ENCODE peak calls at places on chromosomes 11 and 22, in ten cellular contexts. One of them, this sample, is unnamed.

GRCh38 chr11:62545437-62546243 is 966 bp downstream of the AHNAK start:
- DNase-seq in uterus: peak; percentile 97
- DNase-seq in trophoblast cell: peak; percentile 85
- DNase-seq in CD8-positive, alpha-beta T cell: peak; percentile 40
- DNase-seq in tibial artery: peak; percentile 95
- DNase-seq in kidney: peak; percentile 98
- DNase-seq in colonic mucosa: peak; percentile 98
- DNase-seq in PC-3: peak; percentile 99
- DNase-seq in IMR-90: peak; percentile 93
- DNase-seq in upper lobe of right lung: peak; percentile 95
- DNase-seq in this sample: peak; percentile 93

GRCh38 chr11:33723238-33723881 is 12.9 kb downstream of the CD59 start:
- DNase-seq in trophoblast cell: peak; percentile 94
- DNase-seq in kidney: no peak
- DNase-seq in CD8-positive, alpha-beta T cell: no peak
- DNase-seq in PC-3: peak; percentile 80
- DNase-seq in tibial artery: no peak
- DNase-seq in uterus: no peak
- DNase-seq in colonic mucosa: no peak
- DNase-seq in upper lobe of right lung: no peak
- DNase-seq in IMR-90: peak; percentile 96
- DNase-seq in this sample: peak; percentile 63

GRCh38 chr11:7046474-7046873 is 26.2 kb downstream of the NLRP14 start:
- DNase-seq in trophoblast cell: no peak
- DNase-seq in kidney: no peak
- DNase-seq in colonic mucosa: no peak
- DNase-seq in upper lobe of right lung: no peak
- DNase-seq in tibial artery: no peak
- DNase-seq in uterus: no peak
- DNase-seq in PC-3: no peak
- DNase-seq in IMR-90: peak; percentile 84
- DNase-seq in CD8-positive, alpha-beta T cell: no peak
- DNase-seq in this sample: no peak

GRCh38 chr11:76212086-76213035 is 6.1 kb upstream of the WNT11 start:
- DNase-seq in IMR-90: no peak
- DNase-seq in trophoblast cell: no peak
- DNase-seq in kidney: peak; percentile 49
- DNase-seq in tibial artery: no peak
- DNase-seq in colonic mucosa: no peak
- DNase-seq in upper lobe of right lung: no peak
- DNase-seq in CD8-positive, alpha-beta T cell: no peak
- DNase-seq in uterus: no peak
- DNase-seq in PC-3: no peak
- DNase-seq in this sample: no peak

GRCh38 chr11:29009426-29009825 is 901.2 kb downstream of the METTL15 start:
- DNase-seq in tibial artery: no peak
- DNase-seq in uterus: no peak
- DNase-seq in IMR-90: no peak
- DNase-seq in upper lobe of right lung: no peak
- DNase-seq in kidney: no peak
- DNase-seq in PC-3: no peak
- DNase-seq in colonic mucosa: no peak
- DNase-seq in trophoblast cell: no peak
- DNase-seq in CD8-positive, alpha-beta T cell: no peak
- DNase-seq in this sample: no peak

GRCh38 chr11:40328890-40329617 is 1130.4 kb downstream of the LRRC4C start:
- DNase-seq in trophoblast cell: peak; percentile 26
- DNase-seq in colonic mucosa: peak; percentile 21
- DNase-seq in PC-3: peak; percentile 91
- DNase-seq in tibial artery: peak; percentile 51
- DNase-seq in upper lobe of right lung: no peak
- DNase-seq in uterus: no peak
- DNase-seq in IMR-90: peak; percentile 100
- DNase-seq in CD8-positive, alpha-beta T cell: no peak
- DNase-seq in kidney: peak; percentile 49
- DNase-seq in this sample: no peak

GRCh38 chr22:39646614-39647210 is 76.2 kb downstream of the CACNA1I start:
- DNase-seq in tibial artery: no peak
- DNase-seq in upper lobe of right lung: no peak
- DNase-seq in uterus: no peak
- DNase-seq in IMR-90: no peak
- DNase-seq in PC-3: no peak
- DNase-seq in kidney: no peak
- DNase-seq in trophoblast cell: no peak
- DNase-seq in colonic mucosa: no peak
- DNase-seq in CD8-positive, alpha-beta T cell: no peak
- DNase-seq in this sample: no peak

GRCh38 chr11:79485694-79486093 is 44.9 kb upstream of the TENM4 start:
- DNase-seq in tibial artery: no peak
- DNase-seq in IMR-90: no peak
- DNase-seq in CD8-positive, alpha-beta T cell: no peak
- DNase-seq in upper lobe of right lung: no peak
- DNase-seq in PC-3: no peak
- DNase-seq in colonic mucosa: no peak
- DNase-seq in kidney: no peak
- DNase-seq in uterus: no peak
- DNase-seq in trophoblast cell: no peak
- DNase-seq in this sample: peak; percentile 89

GRCh38 chr11:122727101-122727929 is 71.8 kb downstream of the UBASH3B start:
- DNase-seq in uterus: no peak
- DNase-seq in tibial artery: no peak
- DNase-seq in kidney: no peak
- DNase-seq in upper lobe of right lung: no peak
- DNase-seq in IMR-90: no peak
- DNase-seq in colonic mucosa: no peak
- DNase-seq in CD8-positive, alpha-beta T cell: no peak
- DNase-seq in trophoblast cell: peak; percentile 35
- DNase-seq in PC-3: no peak
- DNase-seq in this sample: no peak

GRCh38 chr11:31763296-31763695 is 47.8 kb downstream of the PAX6 start:
- DNase-seq in upper lobe of right lung: no peak
- DNase-seq in PC-3: no peak
- DNase-seq in CD8-positive, alpha-beta T cell: no peak
- DNase-seq in IMR-90: no peak
- DNase-seq in trophoblast cell: no peak
- DNase-seq in tibial artery: no peak
- DNase-seq in kidney: no peak
- DNase-seq in colonic mucosa: no peak
- DNase-seq in uterus: no peak
- DNase-seq in this sample: no peak

GRCh38 chr11:20980736-20981135 is 311.4 kb downstream of the NELL1 start:
- DNase-seq in CD8-positive, alpha-beta T cell: no peak
- DNase-seq in upper lobe of right lung: no peak
- DNase-seq in kidney: no peak
- DNase-seq in colonic mucosa: no peak
- DNase-seq in uterus: no peak
- DNase-seq in tibial artery: no peak
- DNase-seq in IMR-90: no peak
- DNase-seq in PC-3: no peak
- DNase-seq in trophoblast cell: peak; percentile 8
- DNase-seq in this sample: no peak

GRCh38 chr11:13012037-13012693 is 3.0 kb downstream of the RASSF10 start:
- DNase-seq in kidney: no peak
- DNase-seq in PC-3: no peak
- DNase-seq in upper lobe of right lung: no peak
- DNase-seq in colonic mucosa: peak; percentile 50
- DNase-seq in IMR-90: no peak
- DNase-seq in trophoblast cell: no peak
- DNase-seq in uterus: no peak
- DNase-seq in tibial artery: no peak
- DNase-seq in CD8-positive, alpha-beta T cell: no peak
- DNase-seq in this sample: peak; percentile 85

GRCh38 chr11:120904116-120904515 is 119.8 kb upstream of the TBCEL start:
- DNase-seq in kidney: no peak
- DNase-seq in uterus: no peak
- DNase-seq in CD8-positive, alpha-beta T cell: no peak
- DNase-seq in tibial artery: no peak
- DNase-seq in colonic mucosa: no peak
- DNase-seq in upper lobe of right lung: no peak
- DNase-seq in trophoblast cell: peak; percentile 42
- DNase-seq in PC-3: peak; percentile 68
- DNase-seq in IMR-90: no peak
- DNase-seq in this sample: no peak

GRCh38 chr11:77182542-77183420 is 54.7 kb downstream of the MYO7A start:
- DNase-seq in tibial artery: no peak
- DNase-seq in colonic mucosa: no peak
- DNase-seq in IMR-90: no peak
- DNase-seq in trophoblast cell: no peak
- DNase-seq in upper lobe of right lung: no peak
- DNase-seq in uterus: no peak
- DNase-seq in CD8-positive, alpha-beta T cell: no peak
- DNase-seq in PC-3: no peak
- DNase-seq in kidney: peak; percentile 59
- DNase-seq in this sample: no peak

GRCh38 chr11:16902979-16903378 is 111.2 kb downstream of the PLEKHA7 start:
- DNase-seq in upper lobe of right lung: no peak
- DNase-seq in IMR-90: no peak
- DNase-seq in uterus: no peak
- DNase-seq in kidney: no peak
- DNase-seq in PC-3: no peak
- DNase-seq in tibial artery: no peak
- DNase-seq in CD8-positive, alpha-beta T cell: no peak
- DNase-seq in colonic mucosa: no peak
- DNase-seq in trophoblast cell: no peak
- DNase-seq in this sample: no peak

GRCh38 chr11:130220311-130221030 is 60.9 kb downstream of the ST14 start:
- DNase-seq in upper lobe of right lung: peak; percentile 62
- DNase-seq in colonic mucosa: no peak
- DNase-seq in trophoblast cell: no peak
- DNase-seq in CD8-positive, alpha-beta T cell: no peak
- DNase-seq in kidney: peak; percentile 12
- DNase-seq in uterus: no peak
- DNase-seq in IMR-90: no peak
- DNase-seq in PC-3: no peak
- DNase-seq in tibial artery: no peak
- DNase-seq in this sample: no peak

GRCh38 chr11:115606223-115607220 is 102.3 kb upstream of the CADM1 start:
- DNase-seq in kidney: no peak
- DNase-seq in IMR-90: peak; percentile 67
- DNase-seq in colonic mucosa: no peak
- DNase-seq in upper lobe of right lung: no peak
- DNase-seq in trophoblast cell: no peak
- DNase-seq in uterus: peak; percentile 31
- DNase-seq in PC-3: no peak
- DNase-seq in CD8-positive, alpha-beta T cell: no peak
- DNase-seq in tibial artery: no peak
- DNase-seq in this sample: no peak

DNA sequence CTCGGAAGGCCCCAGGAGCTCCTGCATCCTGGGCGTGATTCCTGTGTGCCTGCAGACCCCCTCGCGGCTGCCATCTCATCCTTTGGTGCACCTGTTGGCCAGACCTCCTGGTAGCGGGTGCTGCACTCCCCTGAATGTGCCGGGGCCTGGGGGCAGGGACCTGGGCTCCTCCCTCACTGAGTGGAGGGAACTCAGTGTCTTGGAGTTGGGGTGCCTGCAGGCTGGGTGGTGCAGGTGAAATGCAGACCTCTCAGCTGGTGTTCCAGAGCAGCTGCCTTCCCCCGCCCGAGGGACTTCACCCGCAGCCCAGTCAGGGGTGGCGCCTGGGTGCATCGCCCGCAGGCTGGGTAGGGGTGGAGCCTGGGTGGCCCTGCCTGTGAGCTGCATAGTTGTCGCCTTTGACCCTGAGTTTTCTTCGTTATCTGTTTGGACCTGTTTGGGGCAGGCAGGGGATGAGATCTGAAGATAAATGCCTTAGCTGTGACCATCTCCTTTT is 31.4 kb downstream of the LRP5 start:
- DNase-seq in colonic mucosa: peak; percentile 77
- DNase-seq in CD8-positive, alpha-beta T cell: no peak
- DNase-seq in tibial artery: no peak
- DNase-seq in IMR-90: no peak
- DNase-seq in kidney: no peak
- DNase-seq in PC-3: no peak
- DNase-seq in trophoblast cell: peak; percentile 96
- DNase-seq in uterus: no peak
- DNase-seq in upper lobe of right lung: no peak
- DNase-seq in this sample: no peak
- H3K4me1 ChIP-seq in colonic mucosa: peaks cover 7% of the 10 kb centered on the region
- H3K4me1 ChIP-seq in CD8-positive, alpha-beta T cell: peaks cover 5% of the 10 kb centered on the region
- H3K4me1 ChIP-seq in tibial artery: peaks cover 68% of the 10 kb centered on the region
- H3K4me1 ChIP-seq in IMR-90: peaks cover 13% of the 10 kb centered on the region
- H3K4me1 ChIP-seq in kidney: peaks cover 29% of the 10 kb centered on the region
- H3K4me1 ChIP-seq in PC-3: peaks cover 32% of the 10 kb centered on the region
- H3K4me1 ChIP-seq in trophoblast cell: peaks cover 35% of the 10 kb centered on the region
- H3K4me1 ChIP-seq in uterus: peaks cover 17% of the 10 kb centered on the region
- H3K4me1 ChIP-seq in upper lobe of right lung: peaks cover 61% of the 10 kb centered on the region
- H3K4me1 ChIP-seq in this sample: no peaks in the 10 kb centered on the region

GRCh38 chr22:19378362-19378711 is 53.2 kb downstream of the HIRA start:
- DNase-seq in IMR-90: no peak
- DNase-seq in PC-3: no peak
- DNase-seq in upper lobe of right lung: no peak
- DNase-seq in CD8-positive, alpha-beta T cell: no peak
- DNase-seq in kidney: no peak
- DNase-seq in trophoblast cell: no peak
- DNase-seq in colonic mucosa: no peak
- DNase-seq in tibial artery: no peak
- DNase-seq in uterus: no peak
- DNase-seq in this sample: no peak
- H3K36me3 ChIP-seq in IMR-90: peaks cover 56% of the 10 kb centered on the region
- H3K36me3 ChIP-seq in PC-3: peaks cover 26% of the 10 kb centered on the region
- H3K36me3 ChIP-seq in upper lobe of right lung: peaks cover 94% of the 10 kb centered on the region
- H3K36me3 ChIP-seq in CD8-positive, alpha-beta T cell: peaks cover 50% of the 10 kb centered on the region
- H3K36me3 ChIP-seq in kidney: peaks cover 49% of the 10 kb centered on the region
- H3K36me3 ChIP-seq in trophoblast cell: peaks cover 42% of the 10 kb centered on the region
- H3K36me3 ChIP-seq in colonic mucosa: peaks cover 8% of the 10 kb centered on the region
- H3K36me3 ChIP-seq in tibial artery: peaks cover 65% of the 10 kb centered on the region
- H3K36me3 ChIP-seq in uterus: no peaks in the 10 kb centered on the region
- H3K36me3 ChIP-seq in this sample: peaks cover 74% of the 10 kb centered on the region

DNA sequence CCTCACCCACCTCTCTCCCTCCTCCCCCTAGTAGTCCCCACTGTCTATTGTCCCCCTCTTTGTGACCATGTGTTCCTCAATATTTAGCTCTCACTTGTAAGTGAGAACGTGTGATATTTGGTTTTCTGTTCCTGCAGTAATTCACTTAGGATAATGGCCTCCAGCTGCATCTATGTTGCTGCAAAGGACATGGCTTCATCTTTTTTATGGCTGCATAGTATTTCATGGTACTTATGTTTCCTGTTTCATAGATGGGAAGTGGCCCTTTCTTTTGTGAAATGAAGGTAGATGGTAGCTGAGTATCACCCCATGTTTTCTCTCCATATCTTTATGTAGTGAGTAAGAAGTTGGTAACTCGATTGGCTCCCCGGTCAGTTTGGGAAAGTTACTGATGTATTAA is 66.6 kb upstream of the CREB3L1 start:
- DNase-seq in trophoblast cell: no peak
- DNase-seq in CD8-positive, alpha-beta T cell: no peak
- DNase-seq in uterus: no peak
- DNase-seq in colonic mucosa: no peak
- DNase-seq in tibial artery: no peak
- DNase-seq in PC-3: no peak
- DNase-seq in IMR-90: no peak
- DNase-seq in kidney: no peak
- DNase-seq in upper lobe of right lung: no peak
- DNase-seq in this sample: no peak
- H3K4me1 ChIP-seq in trophoblast cell: no peaks in the 10 kb centered on the region
- H3K4me1 ChIP-seq in CD8-positive, alpha-beta T cell: no peaks in the 10 kb centered on the region
- H3K4me1 ChIP-seq in uterus: no peaks in the 10 kb centered on the region
- H3K4me1 ChIP-seq in colonic mucosa: no peaks in the 10 kb centered on the region
- H3K4me1 ChIP-seq in tibial artery: no peaks in the 10 kb centered on the region
- H3K4me1 ChIP-seq in PC-3: no peaks in the 10 kb centered on the region
- H3K4me1 ChIP-seq in IMR-90: no peaks in the 10 kb centered on the region
- H3K4me1 ChIP-seq in kidney: no peaks in the 10 kb centered on the region
- H3K4me1 ChIP-seq in upper lobe of right lung: no peaks in the 10 kb centered on the region
- H3K4me1 ChIP-seq in this sample: no peaks in the 10 kb centered on the region

GRCh38 chr11:46559815-46560214 is 34.0 kb downstream of the AMBRA1 start:
- DNase-seq in trophoblast cell: no peak
- DNase-seq in upper lobe of right lung: no peak
- DNase-seq in uterus: no peak
- DNase-seq in IMR-90: no peak
- DNase-seq in kidney: no peak
- DNase-seq in CD8-positive, alpha-beta T cell: no peak
- DNase-seq in tibial artery: no peak
- DNase-seq in colonic mucosa: no peak
- DNase-seq in PC-3: no peak
- DNase-seq in this sample: no peak
- H3K36me3 ChIP-seq in trophoblast cell: no peaks in the 10 kb centered on the region
- H3K36me3 ChIP-seq in upper lobe of right lung: no peaks in the 10 kb centered on the region
- H3K36me3 ChIP-seq in uterus: no peaks in the 10 kb centered on the region
- H3K36me3 ChIP-seq in IMR-90: no peaks in the 10 kb centered on the region
- H3K36me3 ChIP-seq in kidney: no peaks in the 10 kb centered on the region
- H3K36me3 ChIP-seq in CD8-positive, alpha-beta T cell: no peaks in the 10 kb centered on the region
- H3K36me3 ChIP-seq in tibial artery: no peaks in the 10 kb centered on the region
- H3K36me3 ChIP-seq in colonic mucosa: no peaks in the 10 kb centered on the region
- H3K36me3 ChIP-seq in PC-3: no peaks in the 10 kb centered on the region
- H3K36me3 ChIP-seq in this sample: peaks cover 5% of the 10 kb centered on the region